ENCODE peak calls at places on chromosome 14, in six cellular contexts. B is Panc1, X is Peyer's patch, R is neural crest cell, I is uterus, F is cardiac muscle cell. Z is an unnamed sample.

GRCh38 chr14:22190411-22191191 is 398.4 kb downstream of the DAD1 start:
- DNase-seq in B (no peak), X (no peak), R (no peak), I (no peak), F (no peak), Z (no peak)

GRCh38 chr14:80577599-80577998 is 363.9 kb downstream of the CEP128 start:
- DNase-seq in B (no peak), X (no peak), R (no peak), I (no peak), F (no peak), Z (no peak)

GRCh38 chr14:75906680-75907280 is 75.0 kb downstream of the TGFB3 start:
- DNase-seq in B (peak), X (no peak), R (peak), I (peak), F (peak), Z (peak)

GRCh38 chr14:96796851-96797187 is 363 bp upstream of the VRK1 start:
- DNase-seq in B (no peak), X (no peak), R (no peak), I (no peak), F (no peak), Z (no peak)

GRCh38 chr14:49615776-49616175 is 4.7 kb downstream of the RPL36AL start:
- DNase-seq in B (no peak), X (no peak), R (no peak), I (no peak), F (no peak), Z (no peak)

GRCh38 chr14:55398679-55399078 is 13.0 kb downstream of the ATG14 start:
- DNase-seq in B (peak), X (no peak), R (no peak), I (no peak), F (no peak), Z (no peak)

GRCh38 chr14:53953002-53953827 is 3.4 kb downstream of the BMP4 start:
- DNase-seq in B (no peak), X (peak), R (peak), I (peak), F (peak), Z (no peak)

GRCh38 chr14:23727566-23728335 is 91.6 kb downstream of the DHRS2 start:
- DNase-seq in B (no peak), X (no peak), R (no peak), I (no peak), F (peak), Z (no peak)

GRCh38 chr14:68874746-68875155 is 81.9 kb upstream of the ZFP36L1 start:
- DNase-seq in B (no peak), X (no peak), R (no peak), I (no peak), F (no peak), Z (no peak)

GRCh38 chr14:68661226-68662225 is 131.3 kb downstream of the ZFP36L1 start:
- DNase-seq in B (no peak), X (no peak), R (no peak), I (no peak), F (peak), Z (no peak)

GRCh38 chr14:68708343-68708742 is 84.5 kb downstream of the ZFP36L1 start:
- DNase-seq in B (no peak), X (no peak), R (no peak), I (no peak), F (no peak), Z (no peak)

GRCh38 chr14:43900173-43900655 is 606.9 kb downstream of the FSCB start:
- DNase-seq in B (no peak), X (no peak), R (no peak), I (no peak), F (no peak), Z (no peak)

GRCh38 chr14:78324353-78324752 is 154.2 kb downstream of the NRXN3 start:
- DNase-seq in B (no peak), X (no peak), R (no peak), I (no peak), F (no peak), Z (no peak)

GRCh38 chr14:59358105-59358504 is 107.1 kb downstream of the GPR135 start:
- DNase-seq in B (no peak), X (no peak), R (no peak), I (no peak), F (peak), Z (no peak)

GRCh38 chr14:73753043-73753886 is 39.1 kb upstream of the PNMA1 start:
- DNase-seq in B (no peak), X (peak), R (no peak), I (no peak), F (peak), Z (no peak)

GRCh38 chr14:93304771-93305170 is 28.1 kb downstream of the BTBD7 start:
- DNase-seq in B (no peak), X (no peak), R (no peak), I (no peak), F (no peak), Z (no peak)

GRCh38 chr14:74574706-74575105 is 37.3 kb downstream of the LTBP2 start:
- DNase-seq in B (no peak), X (no peak), R (no peak), I (no peak), F (no peak), Z (no peak)

GRCh38 chr14:104184911-104185499 is 46.6 kb downstream of the KIF26A start:
- DNase-seq in B (no peak), X (no peak), R (no peak), I (no peak), F (no peak), Z (no peak)

GRCh38 chr14:106044949-106045596 is 518.7 kb downstream of the TMEM121 start:
- DNase-seq in B (peak), X (peak), R (no peak), I (no peak), F (no peak), Z (peak)

GRCh38 chr14:59981564-59981963 is 61.6 kb downstream of the LRRC9 start:
- DNase-seq in B (no peak), X (no peak), R (no peak), I (no peak), F (no peak), Z (no peak)

GRCh38 chr14:97848351-97848980 is 1051.3 kb downstream of the VRK1 start:
- DNase-seq in B (no peak), X (no peak), R (peak), I (no peak), F (peak), Z (no peak)

GRCh38 chr14:54901380-54902142 is 1.1 kb downstream of the GCH1 start:
- DNase-seq in B (no peak), X (no peak), R (no peak), I (no peak), F (no peak), Z (peak)

GRCh38 chr14:33529773-33530172 is 421.1 kb downstream of the EGLN3 start:
- DNase-seq in B (no peak), X (no peak), R (no peak), I (no peak), F (no peak), Z (no peak)

GRCh38 chr14:100898935-100899840 is 4.3 kb downstream of the RTL1 start:
- DNase-seq in B (no peak), X (no peak), R (no peak), I (no peak), F (no peak), Z (no peak)

GRCh38 chr14:32201816-32202467 is at the start of gene RNU6-7:
- DNase-seq in B (peak), X (no peak), R (no peak), I (peak), F (peak), Z (no peak)

GRCh38 chr14:22845103-22845394 is 8.7 kb downstream of the MMP14 start:
- DNase-seq in B (no peak), X (no peak), R (no peak), I (no peak), F (no peak), Z (no peak)

GRCh38 chr14:84006643-84007137 is 1523.3 kb upstream of the FLRT2 start:
- DNase-seq in B (no peak), X (no peak), R (no peak), I (no peak), F (peak), Z (no peak)

GRCh38 chr14:65034021-65034420 is 47.3 kb downstream of the FNTB start:
- DNase-seq in B (no peak), X (no peak), R (no peak), I (no peak), F (no peak), Z (no peak)

GRCh38 chr14:95959317-95959716 is 79.8 kb upstream of the C14orf132 start:
- DNase-seq in B (no peak), X (no peak), R (no peak), I (no peak), F (no peak), Z (no peak)

GRCh38 chr14:66944872-66945271 is 244.4 kb upstream of the GARIN2 start:
- DNase-seq in B (no peak), X (no peak), R (no peak), I (no peak), F (peak), Z (no peak)

GRCh38 chr14:22602853-22603252 is 4.8 kb downstream of the ABHD4 start:
- DNase-seq in B (no peak), X (no peak), R (no peak), I (no peak), F (no peak), Z (no peak)

GRCh38 chr14:67532998-67533753 is at the start of gene PLEKHH1:
- DNase-seq in B (no peak), X (peak), R (peak), I (peak), F (peak), Z (no peak)

GRCh38 chr14:61258985-61259384 is 22.2 kb downstream of the TMEM30B start:
- DNase-seq in B (no peak), X (no peak), R (no peak), I (no peak), F (no peak), Z (no peak)

GRCh38 chr14:69183735-69184134 is 7.6 kb upstream of the EXD2 start:
- DNase-seq in B (no peak), X (no peak), R (no peak), I (no peak), F (no peak), Z (no peak)

DNA sequence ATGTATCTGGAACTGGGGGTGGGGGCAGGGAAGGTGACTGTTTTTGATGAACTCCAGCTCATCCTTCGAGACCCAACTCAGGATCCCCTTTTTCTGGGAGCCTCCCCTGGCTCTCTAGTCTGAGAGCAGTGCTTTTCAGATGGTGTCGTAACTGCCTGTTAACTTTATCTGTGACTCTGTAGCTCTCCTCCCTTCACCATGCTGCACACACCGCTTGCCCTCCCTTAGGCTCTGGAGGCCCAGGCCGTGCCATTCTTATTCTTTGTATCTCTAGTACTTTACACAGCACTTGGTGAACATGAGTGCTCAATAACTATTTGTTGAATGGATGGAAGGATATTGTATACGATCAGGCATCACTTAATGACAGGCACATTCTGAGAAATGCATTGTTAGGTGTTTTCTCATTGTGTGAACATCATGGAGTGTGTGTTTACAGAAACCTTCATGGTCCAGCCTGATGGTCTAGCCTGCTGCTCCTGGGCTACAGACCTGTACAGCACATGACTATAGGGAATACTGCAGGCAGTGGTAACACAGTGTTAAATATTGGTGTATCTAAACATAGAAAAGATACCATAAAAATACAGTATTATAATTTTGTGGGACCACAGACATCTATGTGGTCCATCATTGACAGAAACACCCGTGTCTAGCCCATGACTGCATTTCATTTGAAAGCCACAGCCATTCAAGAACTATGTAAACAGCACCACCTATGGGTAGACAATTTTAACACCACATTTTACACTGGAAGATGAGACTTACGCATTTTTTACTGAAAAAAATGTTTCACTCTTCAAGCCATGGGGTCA is 91.8 kb downstream of the EML1 start:
- DNase-seq in B (peak), X (no peak), R (no peak), I (no peak), F (peak), Z (no peak)
- TF ChIP-seq CTCF in B (peak), X (peak), R (peak), I (peak), F (peak), Z (peak)

GRCh38 chr14:88289214-88289613 is 33.9 kb downstream of the KCNK10 start:
- DNase-seq in B (no peak), X (no peak), R (no peak), I (no peak), F (no peak), Z (no peak)
- TF ChIP-seq CTCF in B (no peak), X (no peak), R (no peak), I (no peak), F (no peak), Z (no peak)

DNA sequence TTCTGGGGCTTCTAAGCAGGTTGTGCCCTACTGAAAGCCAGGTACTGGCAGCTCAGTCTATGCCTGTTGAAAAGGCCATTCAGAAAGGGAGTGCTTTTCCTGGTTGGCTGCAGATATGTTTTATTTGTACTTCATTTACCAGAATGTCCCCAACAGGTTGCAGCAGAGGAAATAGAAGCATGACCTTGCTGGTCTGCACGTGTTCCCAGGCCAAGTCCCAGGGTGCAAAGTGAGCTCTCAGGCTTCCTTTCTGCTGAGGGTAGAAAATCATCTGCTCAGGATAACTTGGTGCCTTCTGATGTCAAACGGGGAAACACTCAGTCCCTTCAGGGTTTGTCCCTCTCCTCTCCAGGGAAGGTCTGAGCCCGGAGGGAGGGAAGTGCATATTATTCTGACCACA is 356.4 kb downstream of the BCL11B start:
- DNase-seq in B (no peak), X (no peak), R (no peak), I (no peak), F (no peak), Z (no peak)
- TF ChIP-seq CTCF in B (no peak), X (no peak), R (no peak), I (no peak), F (no peak), Z (no peak)

GRCh38 chr14:99598774-99599173 is 5.2 kb downstream of the CCDC85C start:
- DNase-seq in B (no peak), X (no peak), R (no peak), I (no peak), F (no peak), Z (no peak)
- TF ChIP-seq CTCF in B (no peak), X (no peak), R (no peak), I (no peak), F (no peak), Z (no peak)